ENCODE peak calls at places on chromosome 9, in seven cellular contexts. One of them, this sample, is unnamed.

GRCh38 chr9:121556580-121556979 is 56.9 kb upstream of the GGTA1 start:
- DNase-seq in left ventricle myocardium inferior: no peak
- DNase-seq in HS-27A: peak
- DNase-seq in stimulated activated naive CD8-positive, alpha-beta T cell treated with anti-CD3 and anti-CD28 coated beads, Interleukin-15, Interleukin-2, amounts not matched to agents 100 U/mL and 50 U/mL, for 24 hours: no peak
- DNase-seq in GM12892: no peak
- DNase-seq in left cardiac atrium: peak
- DNase-seq in activated T-cell treated with anti-CD3 and anti-CD28 coated beads, Interleukin-2, amount 50 U/mL, for 4 hours: no peak
- DNase-seq in this sample: peak

GRCh38 chr9:129875687-129876395 is 40.6 kb downstream of the USP20 start:
- DNase-seq in left ventricle myocardium inferior: no peak
- DNase-seq in HS-27A: no peak
- DNase-seq in stimulated activated naive CD8-positive, alpha-beta T cell treated with anti-CD3 and anti-CD28 coated beads, Interleukin-15, Interleukin-2, amounts not matched to agents 100 U/mL and 50 U/mL, for 24 hours: no peak
- DNase-seq in GM12892: no peak
- DNase-seq in left cardiac atrium: no peak
- DNase-seq in activated T-cell treated with anti-CD3 and anti-CD28 coated beads, Interleukin-2, amount 50 U/mL, for 4 hours: no peak
- DNase-seq in this sample: no peak

GRCh38 chr9:115425614-115426013 is 307.7 kb upstream of the TNC start:
- DNase-seq in left ventricle myocardium inferior: no peak
- DNase-seq in HS-27A: no peak
- DNase-seq in stimulated activated naive CD8-positive, alpha-beta T cell treated with anti-CD3 and anti-CD28 coated beads, Interleukin-15, Interleukin-2, amounts not matched to agents 100 U/mL and 50 U/mL, for 24 hours: no peak
- DNase-seq in GM12892: no peak
- DNase-seq in left cardiac atrium: no peak
- DNase-seq in activated T-cell treated with anti-CD3 and anti-CD28 coated beads, Interleukin-2, amount 50 U/mL, for 4 hours: no peak
- DNase-seq in this sample: no peak

GRCh38 chr9:133341369-133342082 is 5.5 kb upstream of the SURF6 start:
- DNase-seq in left ventricle myocardium inferior: peak
- DNase-seq in HS-27A: no peak
- DNase-seq in stimulated activated naive CD8-positive, alpha-beta T cell treated with anti-CD3 and anti-CD28 coated beads, Interleukin-15, Interleukin-2, amounts not matched to agents 100 U/mL and 50 U/mL, for 24 hours: no peak
- DNase-seq in GM12892: no peak
- DNase-seq in left cardiac atrium: peak
- DNase-seq in activated T-cell treated with anti-CD3 and anti-CD28 coated beads, Interleukin-2, amount 50 U/mL, for 4 hours: no peak
- DNase-seq in this sample: no peak

GRCh38 chr9:117555964-117556629 is 141.2 kb upstream of the ASTN2 start:
- DNase-seq in left ventricle myocardium inferior: peak
- DNase-seq in HS-27A: peak
- DNase-seq in stimulated activated naive CD8-positive, alpha-beta T cell treated with anti-CD3 and anti-CD28 coated beads, Interleukin-15, Interleukin-2, amounts not matched to agents 100 U/mL and 50 U/mL, for 24 hours: peak
- DNase-seq in GM12892: peak
- DNase-seq in left cardiac atrium: peak
- DNase-seq in activated T-cell treated with anti-CD3 and anti-CD28 coated beads, Interleukin-2, amount 50 U/mL, for 4 hours: no peak
- DNase-seq in this sample: peak

GRCh38 chr9:83032065-83032625 is 30.8 kb downstream of the RASEF start:
- DNase-seq in left ventricle myocardium inferior: no peak
- DNase-seq in HS-27A: no peak
- DNase-seq in stimulated activated naive CD8-positive, alpha-beta T cell treated with anti-CD3 and anti-CD28 coated beads, Interleukin-15, Interleukin-2, amounts not matched to agents 100 U/mL and 50 U/mL, for 24 hours: no peak
- DNase-seq in GM12892: no peak
- DNase-seq in left cardiac atrium: no peak
- DNase-seq in activated T-cell treated with anti-CD3 and anti-CD28 coated beads, Interleukin-2, amount 50 U/mL, for 4 hours: no peak
- DNase-seq in this sample: no peak

GRCh38 chr9:108525214-108525613 is 330.6 kb downstream of the ACTL7B start:
- DNase-seq in left ventricle myocardium inferior: no peak
- DNase-seq in HS-27A: no peak
- DNase-seq in stimulated activated naive CD8-positive, alpha-beta T cell treated with anti-CD3 and anti-CD28 coated beads, Interleukin-15, Interleukin-2, amounts not matched to agents 100 U/mL and 50 U/mL, for 24 hours: no peak
- DNase-seq in GM12892: no peak
- DNase-seq in left cardiac atrium: no peak
- DNase-seq in activated T-cell treated with anti-CD3 and anti-CD28 coated beads, Interleukin-2, amount 50 U/mL, for 4 hours: no peak
- DNase-seq in this sample: no peak

GRCh38 chr9:99845063-99845462 is 23.4 kb downstream of the NR4A3 start:
- DNase-seq in left ventricle myocardium inferior: no peak
- DNase-seq in HS-27A: no peak
- DNase-seq in stimulated activated naive CD8-positive, alpha-beta T cell treated with anti-CD3 and anti-CD28 coated beads, Interleukin-15, Interleukin-2, amounts not matched to agents 100 U/mL and 50 U/mL, for 24 hours: no peak
- DNase-seq in GM12892: no peak
- DNase-seq in left cardiac atrium: no peak
- DNase-seq in activated T-cell treated with anti-CD3 and anti-CD28 coated beads, Interleukin-2, amount 50 U/mL, for 4 hours: no peak
- DNase-seq in this sample: no peak

GRCh38 chr9:132823370-132824144 is 54.5 kb downstream of the AK8 start:
- DNase-seq in left ventricle myocardium inferior: no peak
- DNase-seq in HS-27A: no peak
- DNase-seq in stimulated activated naive CD8-positive, alpha-beta T cell treated with anti-CD3 and anti-CD28 coated beads, Interleukin-15, Interleukin-2, amounts not matched to agents 100 U/mL and 50 U/mL, for 24 hours: no peak
- DNase-seq in GM12892: no peak
- DNase-seq in left cardiac atrium: no peak
- DNase-seq in activated T-cell treated with anti-CD3 and anti-CD28 coated beads, Interleukin-2, amount 50 U/mL, for 4 hours: no peak
- DNase-seq in this sample: no peak

GRCh38 chr9:89374176-89374575 is 55.9 kb downstream of the SECISBP2 start:
- DNase-seq in left ventricle myocardium inferior: no peak
- DNase-seq in HS-27A: no peak
- DNase-seq in stimulated activated naive CD8-positive, alpha-beta T cell treated with anti-CD3 and anti-CD28 coated beads, Interleukin-15, Interleukin-2, amounts not matched to agents 100 U/mL and 50 U/mL, for 24 hours: no peak
- DNase-seq in GM12892: no peak
- DNase-seq in left cardiac atrium: no peak
- DNase-seq in activated T-cell treated with anti-CD3 and anti-CD28 coated beads, Interleukin-2, amount 50 U/mL, for 4 hours: no peak
- DNase-seq in this sample: no peak

GRCh38 chr9:95333426-95333825 is 15.9 kb upstream of the FANCC start:
- DNase-seq in left ventricle myocardium inferior: no peak
- DNase-seq in HS-27A: no peak
- DNase-seq in stimulated activated naive CD8-positive, alpha-beta T cell treated with anti-CD3 and anti-CD28 coated beads, Interleukin-15, Interleukin-2, amounts not matched to agents 100 U/mL and 50 U/mL, for 24 hours: no peak
- DNase-seq in GM12892: no peak
- DNase-seq in left cardiac atrium: no peak
- DNase-seq in activated T-cell treated with anti-CD3 and anti-CD28 coated beads, Interleukin-2, amount 50 U/mL, for 4 hours: no peak
- DNase-seq in this sample: no peak

GRCh38 chr9:136353088-136353487 is 10.5 kb downstream of the DNLZ start:
- DNase-seq in left ventricle myocardium inferior: no peak
- DNase-seq in HS-27A: no peak
- DNase-seq in stimulated activated naive CD8-positive, alpha-beta T cell treated with anti-CD3 and anti-CD28 coated beads, Interleukin-15, Interleukin-2, amounts not matched to agents 100 U/mL and 50 U/mL, for 24 hours: no peak
- DNase-seq in GM12892: no peak
- DNase-seq in left cardiac atrium: no peak
- DNase-seq in activated T-cell treated with anti-CD3 and anti-CD28 coated beads, Interleukin-2, amount 50 U/mL, for 4 hours: no peak
- DNase-seq in this sample: no peak

GRCh38 chr9:89837911-89838310 is 233.1 kb downstream of the GADD45G start:
- DNase-seq in left ventricle myocardium inferior: no peak
- DNase-seq in HS-27A: no peak
- DNase-seq in stimulated activated naive CD8-positive, alpha-beta T cell treated with anti-CD3 and anti-CD28 coated beads, Interleukin-15, Interleukin-2, amounts not matched to agents 100 U/mL and 50 U/mL, for 24 hours: no peak
- DNase-seq in GM12892: no peak
- DNase-seq in left cardiac atrium: no peak
- DNase-seq in activated T-cell treated with anti-CD3 and anti-CD28 coated beads, Interleukin-2, amount 50 U/mL, for 4 hours: no peak
- DNase-seq in this sample: no peak

GRCh38 chr9:134358026-134358967 is 32.0 kb downstream of the RXRA start:
- DNase-seq in left ventricle myocardium inferior: peak
- DNase-seq in HS-27A: no peak
- DNase-seq in stimulated activated naive CD8-positive, alpha-beta T cell treated with anti-CD3 and anti-CD28 coated beads, Interleukin-15, Interleukin-2, amounts not matched to agents 100 U/mL and 50 U/mL, for 24 hours: no peak
- DNase-seq in GM12892: no peak
- DNase-seq in left cardiac atrium: peak
- DNase-seq in activated T-cell treated with anti-CD3 and anti-CD28 coated beads, Interleukin-2, amount 50 U/mL, for 4 hours: no peak
- DNase-seq in this sample: peak

GRCh38 chr9:4096121-4096520 is 203.7 kb downstream of the GLIS3 start:
- DNase-seq in left ventricle myocardium inferior: no peak
- DNase-seq in HS-27A: no peak
- DNase-seq in stimulated activated naive CD8-positive, alpha-beta T cell treated with anti-CD3 and anti-CD28 coated beads, Interleukin-15, Interleukin-2, amounts not matched to agents 100 U/mL and 50 U/mL, for 24 hours: no peak
- DNase-seq in GM12892: no peak
- DNase-seq in left cardiac atrium: no peak
- DNase-seq in activated T-cell treated with anti-CD3 and anti-CD28 coated beads, Interleukin-2, amount 50 U/mL, for 4 hours: no peak
- DNase-seq in this sample: no peak